ENCODE peak calls at places on chromosomes 13 and 19, in four cellular contexts. X, Z, P and S are unnamed samples.
A peak's percentile ranks its signal among the peaks of the same experiment; 100 is the strongest.

GRCh38 chr19:14472202-14472961 is 2.8 kb downstream of the PTGER1 start:
- DNase-seq in X (peak; percentile 78), Z (peak; percentile 73), P (peak; percentile 92), S (peak; percentile 88)

GRCh38 chr13:114107686-114108081 is 24.7 kb downstream of the RASA3 start:
- DNase-seq in X (peak; percentile 86), Z (peak; percentile 36), P (no peak), S (no peak)

GRCh38 chr19:29299416-29300380 is 86.7 kb upstream of the UQCRFS1 start:
- DNase-seq in X (no peak), Z (no peak), P (no peak), S (no peak)

GRCh38 chr13:58429917-58430316 is 798.4 kb downstream of the PCDH17 start:
- DNase-seq in X (no peak), Z (no peak), P (no peak), S (no peak)

GRCh38 chr13:45928843-45929242 is 77.3 kb upstream of the SIAH3 start:
- DNase-seq in X (no peak), Z (no peak), P (no peak), S (no peak)

GRCh38 chr13:25602206-25602605 is 230.4 kb downstream of the ATP8A2 start:
- DNase-seq in X (no peak), Z (no peak), P (no peak), S (no peak)

GRCh38 chr19:3073159-3073563 is 10.9 kb upstream of the TLE5 start:
- DNase-seq in X (peak; percentile 60), Z (no peak), P (no peak), S (no peak)

GRCh38 chr19:39264306-39265290 is 3.6 kb upstream of the IFNL2 start:
- DNase-seq in X (peak; percentile 34), Z (no peak), P (peak; percentile 78), S (peak; percentile 76)

GRCh38 chr13:36850790-36851438 is 31.9 kb downstream of the RFXAP start:
- DNase-seq in X (peak; percentile 26), Z (no peak), P (no peak), S (peak; percentile 41)

GRCh38 chr13:73058741-73059459 is at the start of gene KLF5:
- DNase-seq in X (peak; percentile 98), Z (peak; percentile 97), P (peak; percentile 95), S (peak; percentile 98)

GRCh38 chr19:35911790-35912189 is 3.7 kb upstream of the TYROBP start:
- DNase-seq in X (peak; percentile 33), Z (peak; percentile 75), P (no peak), S (no peak)

GRCh38 chr19:17227798-17228367 is 1.9 kb downstream of the OCEL1 start:
- DNase-seq in X (no peak), Z (no peak), P (no peak), S (no peak)

GRCh38 chr13:102651892-102652291 is 43.0 kb downstream of the METTL21C start:
- DNase-seq in X (no peak), Z (no peak), P (no peak), S (no peak)

GRCh38 chr13:49443327-49443688 is 556 bp downstream of the CAB39L start:
- DNase-seq in X (peak; percentile 57), Z (no peak), P (no peak), S (peak; percentile 48)

GRCh38 chr19:29819986-29820385 is 8.2 kb downstream of the CCNE1 start:
- DNase-seq in X (no peak), Z (no peak), P (no peak), S (no peak)

GRCh38 chr19:44848036-44848804 is 2.1 kb downstream of the NECTIN2 start:
- DNase-seq in X (peak; percentile 85), Z (no peak), P (peak; percentile 77), S (peak; percentile 67)

GRCh38 chr19:50414850-50415660 is 3.7 kb upstream of the SPIB start:
- DNase-seq in X (peak; percentile 83), Z (no peak), P (peak; percentile 85), S (peak; percentile 86)

GRCh38 chr19:53545271-53546065 is 7.5 kb downstream of the ZNF331 start:
- DNase-seq in X (peak; percentile 93), Z (no peak), P (no peak), S (no peak)

GRCh38 chr19:13275016-13275722 is 125.0 kb downstream of the IER2 start:
- DNase-seq in X (no peak), Z (no peak), P (no peak), S (no peak)

GRCh38 chr13:19153782-19154450 is 27.7 kb downstream of the TUBA3C start:
- DNase-seq in X (peak; percentile 0), Z (no peak), P (no peak), S (no peak)

GRCh38 chr19:29287061-29287460 is 74.1 kb upstream of the UQCRFS1 start:
- DNase-seq in X (no peak), Z (no peak), P (no peak), S (no peak)

GRCh38 chr13:111872475-111873150 is 194.3 kb upstream of the SOX1 start:
- DNase-seq in X (no peak), Z (no peak), P (no peak), S (no peak)

GRCh38 chr13:59437902-59438301 is 725.8 kb downstream of the DIAPH3 start:
- DNase-seq in X (no peak), Z (no peak), P (no peak), S (no peak)